ENCODE peak calls at places on chromosome 9, in eight cellular contexts. U is osteoblast, Y is coronary artery, E is neural progenitor cell, T is prostate gland, G is Panc1, K is lower lobe of right lung, W is GM23248. P is an unnamed sample.

GRCh38 chr9:35470894-35471293 is 19.0 kb upstream of the RUSC2 start:
- DNase-seq in K (no peak), W (peak), U (peak), Y (no peak), E (no peak), G (no peak), T (peak), P (no peak)

GRCh38 chr9:114289106-114289505 is 33.8 kb upstream of the ORM1 start:
- DNase-seq in Y (peak), T (no peak), E (no peak), G (no peak), W (no peak), K (peak), U (no peak), P (no peak)

GRCh38 chr9:121286973-121287721 is 19.2 kb downstream of the GSN start:
- DNase-seq in W (peak), K (peak), G (peak), Y (peak), E (peak), T (peak), U (peak), P (peak)

GRCh38 chr9:116204252-116204882 is 50.8 kb downstream of the PAPPA start:
- DNase-seq in E (no peak), G (no peak), W (no peak), K (no peak), U (no peak), T (no peak), Y (no peak), P (no peak)

GRCh38 chr9:136949239-136949816 is 2.7 kb upstream of the LCN12 start:
- DNase-seq in Y (no peak), E (peak), U (peak), K (no peak), G (no peak), W (no peak), T (no peak), P (no peak)

GRCh38 chr9:113951032-113951372 is 74.9 kb downstream of the ZNF618 start:
- DNase-seq in E (no peak), Y (no peak), K (no peak), T (no peak), U (no peak), W (no peak), G (no peak), P (no peak)

GRCh38 chr9:111456536-111456935 is 27.6 kb downstream of the ECPAS start:
- DNase-seq in Y (no peak), G (no peak), U (no peak), T (no peak), E (no peak), K (no peak), W (peak), P (no peak)

GRCh38 chr9:14451949-14452348 is 138.0 kb upstream of the NFIB start:
- DNase-seq in W (no peak), K (no peak), T (no peak), U (no peak), E (no peak), Y (no peak), G (no peak), P (no peak)

GRCh38 chr9:106958955-106959657 is 96.1 kb downstream of the ZNF462 start:
- DNase-seq in E (no peak), G (no peak), K (no peak), W (peak), U (no peak), T (no peak), Y (no peak), P (no peak)

GRCh38 chr9:90770339-90770738 is 31.3 kb upstream of the SYK start:
- DNase-seq in W (no peak), Y (no peak), G (no peak), T (no peak), E (no peak), K (no peak), U (peak), P (no peak)

GRCh38 chr9:5721279-5722087 is 92.6 kb downstream of the RIC1 start:
- DNase-seq in Y (no peak), T (no peak), W (no peak), K (no peak), G (no peak), U (no peak), E (no peak), P (no peak)

GRCh38 chr9:111386386-111386785 is 56.4 kb upstream of the OR2K2 start:
- DNase-seq in U (no peak), E (no peak), Y (no peak), K (no peak), W (peak), T (no peak), G (no peak), P (no peak)

GRCh38 chr9:127112056-127112455 is 10.4 kb downstream of the ANGPTL2 start:
- DNase-seq in K (peak), W (no peak), Y (no peak), G (no peak), U (no peak), E (peak), T (no peak), P (no peak)

GRCh38 chr9:101268426-101268825 is 116.4 kb downstream of the BAAT start:
- DNase-seq in Y (no peak), E (no peak), T (no peak), G (no peak), W (no peak), K (no peak), U (no peak), P (no peak)

GRCh38 chr9:77514886-77515711 is 133.0 kb downstream of the GNA14 start:
- DNase-seq in K (no peak), Y (no peak), W (peak), T (no peak), G (no peak), E (no peak), U (peak), P (no peak)

GRCh38 chr9:77518688-77519087 is 129.4 kb downstream of the GNA14 start:
- DNase-seq in K (no peak), G (no peak), U (no peak), Y (no peak), E (no peak), W (no peak), T (no peak), P (no peak)

GRCh38 chr9:77512876-77513275 is 135.2 kb downstream of the GNA14 start:
- DNase-seq in W (no peak), U (no peak), G (no peak), E (no peak), T (no peak), K (no peak), Y (no peak), P (peak)

GRCh38 chr9:77513457-77513856 is 134.7 kb downstream of the GNA14 start:
- DNase-seq in Y (no peak), G (no peak), E (no peak), U (no peak), K (no peak), W (no peak), T (no peak), P (no peak)

GRCh38 chr9:77516781-77517180 is 131.3 kb downstream of the GNA14 start:
- DNase-seq in U (no peak), K (no peak), G (no peak), W (no peak), T (no peak), Y (no peak), E (no peak), P (no peak)
- H3K27ac ChIP-seq in U (no peak), K (no peak), G (no peak), W (no peak), T (no peak), Y (no peak), E (no peak), P (no peak)

GRCh38 chr9:135065804-135066203 is 21.7 kb upstream of the OLFM1 start:
- DNase-seq in K (no peak), T (no peak), U (peak), W (no peak), G (no peak), E (no peak), Y (peak), P (no peak)

GRCh38 chr9:135066291-135066690 is 21.2 kb upstream of the OLFM1 start:
- DNase-seq in W (no peak), E (no peak), Y (no peak), U (peak), K (peak), G (no peak), T (no peak), P (no peak)

GRCh38 chr9:135065151-135065550 is 22.3 kb upstream of the OLFM1 start:
- DNase-seq in W (no peak), G (no peak), K (peak), U (peak), T (no peak), Y (peak), E (no peak), P (no peak)

GRCh38 chr9:135068776-135069415 is 18.6 kb upstream of the OLFM1 start:
- DNase-seq in E (no peak), Y (peak), W (no peak), U (peak), K (peak), G (no peak), T (no peak), P (no peak)

DNA sequence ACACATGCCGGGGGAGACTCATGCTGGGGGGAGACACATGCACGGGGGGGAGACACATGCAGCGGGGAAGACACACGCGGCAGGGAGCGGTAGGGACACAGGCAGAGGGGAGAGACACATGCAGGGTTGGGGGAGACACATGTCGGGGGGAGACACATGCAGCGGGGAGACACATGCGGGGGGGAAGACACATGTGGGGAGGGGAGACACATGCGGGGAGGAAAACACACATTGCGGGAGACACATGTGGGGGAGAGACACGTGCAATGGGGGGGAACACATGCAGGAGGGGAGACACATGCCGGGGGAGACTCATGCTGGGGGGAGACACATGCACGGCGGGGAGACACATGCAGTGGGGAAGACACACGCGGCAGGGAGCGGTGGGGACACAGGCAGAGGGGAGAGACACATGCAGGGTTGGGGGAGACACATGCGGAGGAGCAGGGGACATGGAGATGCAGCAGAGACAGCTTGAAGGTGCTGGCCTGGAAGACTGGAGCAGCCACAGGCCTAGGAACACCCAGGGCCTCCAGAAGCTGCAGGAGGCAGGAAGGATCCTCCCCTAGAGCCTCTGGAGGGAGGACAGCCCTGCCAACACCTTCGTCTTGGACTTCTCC is 20.3 kb upstream of the OLFM1 start:
- DNase-seq in E (no peak), K (peak), W (no peak), T (no peak), U (peak), G (no peak), Y (peak), P (no peak)
- H3K27ac ChIP-seq in E (no peak), K (no peak), W (no peak), T (no peak), U (no peak), G (no peak), Y (no peak), P (no peak)

DNA sequence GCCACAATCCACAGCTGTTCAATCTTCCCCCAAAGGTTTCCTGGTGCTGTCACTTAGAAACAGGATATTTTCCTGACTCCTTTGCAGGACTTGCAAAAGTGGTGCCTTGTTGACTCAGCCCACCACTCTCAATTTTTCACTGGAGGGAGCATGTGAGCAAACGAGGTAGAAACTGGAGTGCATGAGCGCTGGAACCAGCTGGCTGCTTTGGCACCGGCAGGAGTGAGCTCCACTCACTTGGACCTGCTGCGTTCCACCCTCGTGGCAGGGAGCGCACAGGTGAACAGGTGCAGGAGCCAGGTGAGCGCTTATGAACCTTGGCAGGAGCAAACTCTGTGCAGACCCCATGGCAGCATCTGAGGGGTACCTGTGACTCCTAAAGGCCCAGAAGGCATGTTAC is 364.1 kb upstream of the RORB start:
- DNase-seq in T (no peak), K (no peak), Y (no peak), W (no peak), U (no peak), G (no peak), E (peak), P (no peak)
- H3K27ac ChIP-seq in T (no peak), K (no peak), Y (no peak), W (no peak), U (no peak), G (no peak), E (no peak), P (no peak)

GRCh38 chr9:122820490-122820845 is 7.9 kb downstream of the PDCL start:
- DNase-seq in U (no peak), T (no peak), K (no peak), W (no peak), Y (no peak), E (no peak), G (no peak), P (no peak)

GRCh38 chr9:122821278-122821952 is 7.0 kb downstream of the PDCL start:
- DNase-seq in Y (no peak), E (no peak), W (no peak), G (no peak), K (peak), T (no peak), U (no peak), P (peak)

GRCh38 chr9:122822056-122822455 is 6.3 kb downstream of the PDCL start:
- DNase-seq in U (no peak), E (no peak), W (no peak), G (no peak), T (no peak), K (no peak), Y (no peak), P (no peak)

GRCh38 chr9:122819326-122819725 is 9.1 kb downstream of the PDCL start:
- DNase-seq in T (no peak), K (no peak), W (peak), U (no peak), G (no peak), E (no peak), Y (no peak), P (no peak)

GRCh38 chr9:122819791-122820489 is 8.4 kb downstream of the PDCL start:
- DNase-seq in W (no peak), Y (no peak), E (no peak), G (no peak), U (no peak), K (no peak), T (no peak), P (no peak)
- H3K27ac ChIP-seq in W (no peak), Y (no peak), E (no peak), G (no peak), U (peak), K (peak), T (peak), P (no peak)

DNA sequence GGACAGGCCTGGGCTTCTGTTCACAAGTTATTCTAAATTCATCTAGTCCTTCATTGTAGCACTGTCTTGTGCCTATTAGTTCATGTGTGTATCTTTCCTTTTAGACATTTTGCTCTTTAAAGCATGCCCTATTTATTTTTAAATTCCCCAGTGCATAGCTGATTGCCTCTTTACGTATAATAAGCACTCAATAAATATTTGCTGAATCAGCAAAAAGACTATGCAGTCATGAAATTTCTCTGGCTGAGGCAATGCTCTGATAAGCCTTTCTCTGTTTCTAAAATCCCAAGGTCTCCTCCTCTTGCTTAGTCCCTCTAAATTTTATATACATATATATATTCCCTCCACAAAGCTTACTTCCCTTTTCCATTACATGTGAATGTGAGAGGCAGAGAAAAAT is 315.9 kb upstream of the PCSK5 start:
- DNase-seq in K (no peak), G (no peak), W (no peak), E (no peak), U (no peak), T (no peak), Y (no peak), P (no peak)
- H3K27ac ChIP-seq in K (no peak), G (no peak), W (no peak), E (no peak), U (no peak), T (no peak), Y (no peak), P (no peak)

GRCh38 chr9:110116543-110116885 is 91.4 kb downstream of the C9orf152 start:
- DNase-seq in K (no peak), E (no peak), G (no peak), U (peak), Y (peak), T (no peak), W (peak), P (peak)

GRCh38 chr9:110114086-110114887 is 93.7 kb downstream of the C9orf152 start:
- DNase-seq in W (peak), U (no peak), Y (peak), E (no peak), K (no peak), G (no peak), T (no peak), P (no peak)

GRCh38 chr9:110114888-110115259 is 93.1 kb downstream of the C9orf152 start:
- DNase-seq in G (no peak), Y (no peak), K (no peak), W (no peak), U (no peak), T (no peak), E (no peak), P (no peak)

GRCh38 chr9:110115868-110116542 is 92.0 kb downstream of the C9orf152 start:
- DNase-seq in U (no peak), G (no peak), Y (peak), K (no peak), E (no peak), T (no peak), W (peak), P (no peak)

DNA sequence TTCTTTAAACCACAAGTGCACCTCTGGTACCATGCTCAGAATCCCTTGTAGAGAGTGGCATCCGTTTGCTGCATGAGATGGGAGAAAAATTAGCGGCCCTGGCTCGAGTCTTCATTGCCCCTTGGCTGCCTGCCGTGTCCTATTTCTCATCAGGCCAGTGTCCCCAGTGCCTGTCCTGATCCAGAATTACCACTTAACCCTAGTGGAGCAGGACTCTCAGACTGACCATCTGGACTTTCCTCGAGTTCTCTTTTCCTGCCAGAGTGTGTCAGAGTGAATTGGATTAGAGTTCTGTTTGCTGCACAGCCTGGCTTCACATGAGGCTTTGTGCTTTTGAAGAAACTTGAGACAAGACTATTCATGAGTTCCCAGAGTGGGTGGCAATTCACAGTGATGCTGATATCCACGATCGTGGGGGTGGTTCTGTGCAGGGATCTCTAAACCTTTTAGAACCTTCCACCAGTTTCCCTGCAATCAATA is 92.6 kb downstream of the C9orf152 start:
- DNase-seq in W (peak), G (no peak), K (no peak), T (no peak), E (no peak), U (no peak), Y (peak), P (no peak)
- H3K27ac ChIP-seq in W (peak), G (no peak), K (peak), T (no peak), E (no peak), U (peak), Y (peak), P (no peak)

DNA sequence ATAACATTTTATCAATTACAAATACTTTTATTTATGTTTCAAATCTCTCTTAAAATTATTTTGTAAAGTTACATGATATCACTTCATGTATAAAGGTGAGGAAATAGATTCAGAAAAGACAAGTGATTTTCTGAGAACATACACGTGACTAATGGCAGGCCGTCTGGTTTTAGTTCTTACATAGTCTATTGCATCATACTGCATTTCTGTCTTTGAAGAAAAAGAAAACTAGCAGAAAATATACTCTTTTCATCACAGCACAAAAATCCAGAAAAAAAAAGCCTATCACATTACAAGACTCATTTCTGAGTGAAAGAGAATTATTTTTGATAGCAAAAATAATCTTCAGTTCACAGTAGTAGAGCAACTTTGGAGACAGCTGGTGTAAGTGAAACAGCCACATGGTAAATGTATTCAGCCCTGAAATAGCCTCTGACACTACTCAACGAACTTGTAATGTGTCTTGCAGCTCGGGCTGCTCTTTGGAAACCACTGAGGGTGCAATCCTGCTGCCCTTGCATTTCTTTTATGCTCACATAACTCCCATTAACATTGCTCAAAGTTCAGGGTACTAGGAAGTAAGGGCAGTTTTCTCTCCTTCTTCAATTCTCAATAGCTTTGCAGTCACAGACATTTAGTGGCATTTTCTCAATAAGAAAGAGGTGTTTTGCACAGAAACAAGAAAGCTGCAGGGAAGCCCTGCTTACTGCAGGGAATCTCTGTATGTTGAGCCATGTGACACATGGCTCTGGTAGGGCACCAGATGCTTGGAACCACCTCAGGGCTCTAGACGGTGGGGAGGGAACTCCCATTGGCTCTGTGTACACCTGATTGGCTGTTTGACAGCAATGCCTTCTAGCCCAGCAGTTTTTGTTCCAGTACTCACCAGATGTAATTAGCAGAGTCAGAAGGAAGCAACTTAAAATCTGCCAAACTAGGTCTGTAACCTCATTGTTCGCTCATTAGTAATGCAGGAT is 845.3 kb upstream of the PTPRD start:
- DNase-seq in U (no peak), T (no peak), E (peak), G (no peak), K (no peak), W (no peak), Y (no peak), P (peak)
- H3K27ac ChIP-seq in U (no peak), T (no peak), E (no peak), G (no peak), K (no peak), W (no peak), Y (no peak), P (peak)

DNA sequence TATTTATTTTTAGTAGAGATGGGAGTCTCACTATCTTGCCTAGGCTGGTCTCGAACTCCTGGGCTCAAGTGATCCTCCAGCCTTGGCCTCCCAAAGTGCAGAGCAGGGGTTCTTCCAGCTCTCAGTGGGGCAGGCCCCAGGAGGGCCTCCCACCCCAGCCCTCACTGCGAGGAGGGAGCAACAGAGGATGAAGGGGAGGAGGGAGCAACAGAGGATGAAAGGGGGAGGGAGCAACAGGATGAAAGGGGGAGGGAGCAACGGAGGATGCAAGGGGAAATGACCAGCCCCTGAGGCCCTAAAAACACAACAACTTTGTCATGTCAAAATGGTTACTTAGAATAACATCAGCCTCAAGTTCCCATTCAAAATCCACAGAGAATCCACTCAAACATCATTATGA is 10.0 kb downstream of the TRIM14 start:
- DNase-seq in W (no peak), U (no peak), Y (no peak), G (no peak), K (no peak), E (no peak), T (no peak), P (no peak)
- H3K27ac ChIP-seq in W (no peak), U (no peak), Y (no peak), G (no peak), K (peak), E (no peak), T (no peak), P (no peak)